ENCODE peak calls at places on chromosomes 3 and 15, in nine cellular contexts. M is HFFc6, D is glutamatergic neuron, J is lower lobe of right lung, N is IMR-90, G is neural crest cell, W is keratinocyte, Q is heart left ventricle, E is fibroblast of pulmonary artery. U is an unnamed sample.

GRCh38 chr3:31522152-31522551 is 10.6 kb upstream of the STT3B start:
- DNase-seq in N (no peak), W (no peak), E (peak; percentile 25), M (no peak), Q (no peak), D (no peak), J (no peak), G (no peak), U (no peak)

GRCh38 chr3:15300318-15301078 is 31.9 kb downstream of the SH3BP5 start:
- DNase-seq in J (no peak), W (no peak), N (peak; percentile 74), D (peak; percentile 39), G (no peak), E (peak; percentile 70), Q (no peak), M (peak; percentile 76), U (peak; percentile 17)

GRCh38 chr3:176914764-176915163 is 282.5 kb downstream of the TBL1XR1 start:
- DNase-seq in J (no peak), D (no peak), N (no peak), G (no peak), W (no peak), M (no peak), Q (no peak), E (peak; percentile 7), U (no peak)

GRCh38 chr3:178289544-178290160 is 246.6 kb upstream of the KCNMB2 start:
- DNase-seq in E (peak; percentile 60), N (peak; percentile 32), Q (peak; percentile 27), D (no peak), M (no peak), J (no peak), W (no peak), G (no peak), U (no peak)

GRCh38 chr3:187025656-187026320 is 95.5 kb downstream of the ST6GAL1 start:
- DNase-seq in N (no peak), Q (no peak), G (no peak), W (no peak), J (no peak), D (no peak), M (no peak), E (no peak), U (no peak)

GRCh38 chr15:52789601-52790165 is 453 bp downstream of the ONECUT1 start:
- DNase-seq in G (no peak), N (peak; percentile 10), M (no peak), J (peak; percentile 45), Q (no peak), D (peak; percentile 71), W (no peak), E (peak; percentile 16), U (peak; percentile 36)

GRCh38 chr3:123656691-123657090 is 71.8 kb upstream of the HACD2 start:
- DNase-seq in J (no peak), Q (no peak), N (no peak), D (no peak), M (no peak), W (no peak), G (no peak), E (no peak), U (no peak)

GRCh38 chr3:54743755-54744154 is 184.1 kb downstream of the LRTM1 start:
- DNase-seq in G (no peak), J (no peak), W (no peak), N (no peak), E (no peak), M (no peak), Q (no peak), D (no peak), U (no peak)

GRCh38 chr3:86388848-86389247 is 602.1 kb downstream of the VGLL3 start:
- DNase-seq in G (peak; percentile 3), N (no peak), Q (no peak), E (no peak), M (no peak), D (peak; percentile 30), J (no peak), W (no peak), U (no peak)

GRCh38 chr3:48219543-48219942 is 3.8 kb upstream of the CAMP start:
- DNase-seq in G (no peak), E (no peak), M (peak; percentile 39), W (no peak), D (no peak), Q (no peak), J (no peak), N (peak; percentile 20), U (no peak)

GRCh38 chr3:60935709-60936108 is 315.5 kb downstream of the FHIT start:
- DNase-seq in E (peak; percentile 32), M (peak; percentile 83), J (no peak), W (peak; percentile 57), G (no peak), Q (no peak), N (peak; percentile 66), D (no peak), U (no peak)

GRCh38 chr15:27796405-27797085 is 302.6 kb downstream of the OCA2 start:
- DNase-seq in W (no peak), E (no peak), D (no peak), J (no peak), G (no peak), N (no peak), Q (no peak), M (no peak), U (no peak)

GRCh38 chr3:141939759-141940158 is 63.3 kb downstream of the ATP1B3 start:
- DNase-seq in D (no peak), G (no peak), E (no peak), Q (no peak), M (peak; percentile 2), N (no peak), W (no peak), J (no peak), U (no peak)

GRCh38 chr3:105448338-105448982 is 81.8 kb downstream of the ALCAM start:
- DNase-seq in N (peak; percentile 29), D (peak; percentile 12), M (no peak), G (peak; percentile 8), E (no peak), Q (no peak), W (no peak), J (no peak), U (no peak)

GRCh38 chr15:101167791-101168462 is 83.9 kb downstream of the CHSY1 start:
- DNase-seq in W (peak; percentile 84), E (peak; percentile 95), M (peak; percentile 52), Q (peak; percentile 83), J (peak; percentile 73), N (peak; percentile 97), G (no peak), D (no peak), U (no peak)

GRCh38 chr15:101168898-101169297 is 83.0 kb downstream of the CHSY1 start:
- DNase-seq in E (no peak), G (no peak), W (no peak), N (no peak), Q (no peak), D (no peak), M (no peak), J (no peak), U (no peak)

GRCh38 chr15:101165905-101166471 is 85.9 kb downstream of the CHSY1 start:
- DNase-seq in M (no peak), Q (no peak), D (no peak), E (no peak), W (no peak), J (no peak), G (no peak), N (no peak), U (no peak)

GRCh38 chr15:101168463-101168824 is 83.4 kb downstream of the CHSY1 start:
- DNase-seq in G (no peak), W (no peak), D (no peak), J (no peak), N (peak; percentile 65), M (no peak), E (peak; percentile 87), Q (no peak), U (no peak)

GRCh38 chr15:101167366-101167790 is 84.5 kb downstream of the CHSY1 start:
- DNase-seq in D (no peak), Q (no peak), E (no peak), W (no peak), J (no peak), G (no peak), N (peak; percentile 50), M (no peak), U (no peak)
- TF ChIP-seq CTCF in D (no peak), Q (no peak), E (no peak), W (no peak), J (no peak), G (no peak), N (no peak), M (no peak), U (no peak)

DNA sequence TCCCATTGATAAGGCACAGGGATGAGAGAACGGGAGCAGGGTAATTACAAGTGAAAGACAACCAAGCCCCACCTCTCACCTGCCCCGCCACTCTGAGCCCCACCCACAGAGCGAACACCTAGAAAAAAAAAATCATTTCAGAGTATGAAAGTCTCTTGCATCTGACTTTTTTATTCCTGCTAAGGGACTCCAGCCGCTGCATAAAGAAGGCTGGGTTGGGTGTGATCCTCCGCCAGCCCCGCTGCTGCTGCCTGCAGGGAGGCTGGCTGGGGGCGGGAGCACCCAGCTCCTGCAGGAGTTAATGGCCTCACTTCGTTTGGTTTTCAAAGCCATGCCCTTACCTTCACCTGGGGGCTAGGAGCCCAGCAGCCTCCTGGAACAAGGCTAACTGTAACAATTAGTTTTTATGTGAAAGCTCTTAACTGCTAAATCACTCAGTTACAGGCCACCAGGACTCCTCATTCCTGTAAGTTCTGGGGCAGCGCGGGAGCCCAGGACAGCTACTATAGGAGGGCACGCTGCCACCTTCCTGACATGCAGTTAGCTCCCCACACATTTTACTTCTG is 78.0 kb upstream of the SNRPA1 start:
- DNase-seq in J (no peak), Q (no peak), N (no peak), W (no peak), E (no peak), M (no peak), D (no peak), G (no peak), U (no peak)
- TF ChIP-seq CTCF in J (no peak), Q (no peak), N (no peak), W (no peak), E (no peak), M (no peak), D (no peak), G (no peak), U (no peak)

GRCh38 chr3:33392703-33393125 is 47.5 kb downstream of the UBP1 start:
- DNase-seq in G (no peak), Q (no peak), M (peak; percentile 95), D (peak; percentile 35), J (no peak), W (peak; percentile 38), E (peak; percentile 80), N (peak; percentile 93), U (no peak)
- TF ChIP-seq CTCF in G (no peak), Q (no peak), M (no peak), D (no peak), J (no peak), W (no peak), E (no peak), N (no peak), U (no peak)

DNA sequence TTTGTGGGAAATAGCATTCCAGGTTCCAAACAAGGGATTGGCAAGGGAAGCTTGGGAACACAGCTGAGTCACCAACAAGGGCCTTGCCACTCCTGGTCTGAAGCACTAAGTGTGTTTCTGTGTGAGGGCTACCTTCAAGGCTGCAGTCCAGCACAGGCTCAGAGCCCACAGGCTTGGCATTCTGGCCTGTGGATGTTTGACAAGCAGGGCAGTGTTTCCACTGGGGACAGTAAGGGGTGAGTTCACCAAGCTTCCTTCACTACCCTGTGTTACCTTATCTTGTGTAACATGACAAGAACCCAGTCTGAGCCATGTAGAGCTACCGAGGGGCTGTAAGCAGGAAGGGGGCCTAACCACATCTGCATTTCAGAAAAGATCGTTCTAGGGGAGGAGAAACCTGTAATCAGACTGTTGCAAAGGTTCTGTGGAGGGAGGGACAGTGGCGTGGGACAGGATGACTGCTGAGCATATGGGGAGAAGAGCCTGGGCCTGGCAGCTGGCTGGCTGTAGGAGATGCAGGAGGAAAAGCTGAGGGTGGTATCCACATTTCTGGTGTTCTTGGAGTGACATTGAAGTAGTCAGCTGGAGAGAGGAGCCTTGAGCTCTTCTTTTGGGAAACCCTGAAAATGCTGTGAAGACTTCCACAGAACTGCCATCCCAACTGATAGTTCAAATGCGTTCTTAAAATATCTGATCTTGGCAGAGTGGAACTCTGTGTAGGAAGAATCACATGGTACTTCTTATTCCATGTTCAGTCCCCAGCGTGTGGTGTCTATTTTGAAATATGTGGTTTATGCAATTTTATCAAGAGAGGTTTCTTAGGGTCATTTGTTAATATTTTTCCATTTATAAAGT is 61.3 kb downstream of the CTDSPL start:
- DNase-seq in J (no peak), D (no peak), M (peak; percentile 49), Q (no peak), E (peak; percentile 47), W (no peak), N (peak; percentile 61), G (no peak), U (no peak)
- TF ChIP-seq CTCF in J (no peak), D (no peak), M (no peak), Q (no peak), E (no peak), W (no peak), N (no peak), G (no peak), U (no peak)